ENCODE peak calls at places on chromosomes 12 and 14, in eight cellular contexts. R is hepatocyte, A is mucosa of descending colon, M is spleen, S is neural progenitor cell, P is heart left ventricle, J is lung, X is body of pancreas. Q is an unnamed sample.

GRCh38 chr14:22296722-22297121 is 292.3 kb downstream of the DAD1 start:
- DNase-seq in S (no peak), X (no peak), J (no peak), R (no peak), M (no peak), A (no peak), P (no peak), Q (no peak)

GRCh38 chr14:56515739-56516138 is 63.9 kb upstream of the TMEM260 start:
- DNase-seq in P (no peak), X (no peak), A (no peak), M (no peak), S (no peak), R (no peak), J (no peak), Q (no peak)

GRCh38 chr12:33670284-33670683 is 230.7 kb upstream of the SYT10 start:
- DNase-seq in P (no peak), J (no peak), M (no peak), R (no peak), A (no peak), X (no peak), S (no peak), Q (no peak)

GRCh38 chr14:21184252-21184651 is 28.4 kb upstream of the OR5AU1 start:
- DNase-seq in P (no peak), M (no peak), A (no peak), X (no peak), R (no peak), J (no peak), S (no peak), Q (no peak)

GRCh38 chr14:49692191-49692757 is 646 bp upstream of the KLHDC1 start:
- DNase-seq in M (no peak), S (no peak), P (no peak), J (no peak), R (no peak), X (no peak), A (no peak), Q (no peak)

GRCh38 chr14:71267691-71268090 is 360.4 kb downstream of the PCNX1 start:
- DNase-seq in A (no peak), S (no peak), X (no peak), R (no peak), P (no peak), J (no peak), M (no peak), Q (no peak)

GRCh38 chr14:104863131-104863862 is 1.8 kb upstream of the CEP170B start:
- DNase-seq in P (no peak), S (peak; percentile 1), M (no peak), X (no peak), R (peak; percentile 10), A (no peak), J (no peak), Q (no peak)

GRCh38 chr14:92510972-92511371 is 2.6 kb upstream of the RIN3 start:
- DNase-seq in P (no peak), X (no peak), J (no peak), A (peak; percentile 37), R (no peak), S (peak; percentile 36), M (peak; percentile 43), Q (no peak)

GRCh38 chr12:95633049-95633545 is 81.8 kb upstream of the USP44 start:
- DNase-seq in S (no peak), J (peak; percentile 52), R (peak; percentile 42), P (no peak), X (no peak), A (peak; percentile 71), M (no peak), Q (no peak)

GRCh38 chr12:116882742-116883141 is 1.5 kb upstream of the HRK start:
- DNase-seq in P (no peak), R (no peak), M (peak; percentile 44), J (no peak), A (no peak), X (no peak), S (peak; percentile 49), Q (no peak)

GRCh38 chr12:49089831-49090773 is 4.5 kb downstream of the DHH start:
- DNase-seq in P (peak; percentile 69), M (peak; percentile 87), X (peak; percentile 18), J (no peak), R (peak; percentile 32), A (no peak), S (peak; percentile 74), Q (no peak)

GRCh38 chr14:50225067-50225973 is 6.1 kb downstream of the SOS2 start:
- DNase-seq in M (no peak), X (no peak), P (no peak), S (no peak), R (no peak), J (no peak), A (no peak), Q (peak; percentile 80)

GRCh38 chr12:5433840-5434646 is 2.1 kb downstream of the NTF3 start:
- DNase-seq in R (no peak), P (no peak), S (peak; percentile 23), J (no peak), A (no peak), X (no peak), M (no peak), Q (no peak)

GRCh38 chr14:34699873-34700621 is 14.3 kb downstream of the CFL2 start:
- DNase-seq in A (no peak), X (no peak), S (no peak), P (no peak), J (no peak), M (no peak), R (peak; percentile 58), Q (peak; percentile 56)

GRCh38 chr12:98945864-98946263 is 300.8 kb downstream of the APAF1 start:
- DNase-seq in S (no peak), R (no peak), A (no peak), J (no peak), X (no peak), P (no peak), M (no peak), Q (no peak)

GRCh38 chr12:98954506-98954905 is 309.4 kb downstream of the APAF1 start:
- DNase-seq in J (no peak), R (no peak), P (no peak), X (no peak), M (no peak), S (no peak), A (no peak), Q (no peak)

GRCh38 chr12:98951401-98951800 is 306.3 kb downstream of the APAF1 start:
- DNase-seq in A (no peak), S (no peak), P (no peak), X (no peak), M (no peak), J (no peak), R (no peak), Q (no peak)

DNA sequence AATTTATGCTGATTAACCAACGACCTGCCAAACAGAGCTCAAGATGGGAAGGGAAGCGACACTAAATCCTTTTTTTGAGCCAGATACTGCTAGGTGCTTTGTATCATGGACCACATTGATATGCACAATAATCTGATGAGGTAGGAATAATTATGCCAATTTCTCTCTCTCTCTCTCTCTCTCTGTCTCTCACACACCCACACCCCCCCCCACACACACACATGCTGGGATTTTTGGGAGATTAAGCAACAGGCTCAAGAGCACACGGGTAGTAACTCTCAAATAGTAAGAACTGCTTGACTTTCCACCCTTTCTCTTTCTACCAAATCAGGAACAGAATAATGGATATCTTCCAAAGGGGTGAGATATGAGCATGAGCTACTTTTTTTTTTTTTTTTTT is 303.5 kb downstream of the APAF1 start:
- DNase-seq in M (no peak), J (no peak), R (no peak), A (no peak), P (no peak), X (no peak), S (no peak), Q (no peak)
- H3K4me3 ChIP-seq in M (no peak overlapping the region), J (no peak overlapping the region), R (no peak overlapping the region), A (no peak overlapping the region), P (no peak overlapping the region), X (no peak overlapping the region), S (no peak overlapping the region), Q (no peak overlapping the region)

GRCh38 chr12:123846340-123846739 is 84.2 kb downstream of the DNAH10 start:
- DNase-seq in J (no peak), X (no peak), R (no peak), M (no peak), P (no peak), A (no peak), S (no peak), Q (no peak)

GRCh38 chr12:123840765-123841425 is 78.8 kb downstream of the DNAH10 start:
- DNase-seq in X (no peak), S (no peak), A (no peak), J (no peak), R (no peak), P (no peak), M (no peak), Q (no peak)

GRCh38 chr12:123845881-123846280 is 83.8 kb downstream of the DNAH10 start:
- DNase-seq in M (no peak), J (no peak), X (no peak), A (no peak), P (no peak), R (no peak), S (no peak), Q (no peak)

GRCh38 chr12:123847019-123847418 is 84.9 kb downstream of the DNAH10 start:
- DNase-seq in R (no peak), J (no peak), P (no peak), X (no peak), A (no peak), S (no peak), M (no peak), Q (no peak)

GRCh38 chr12:123843912-123844748 is 82.0 kb downstream of the DNAH10 start:
- DNase-seq in R (no peak), S (no peak), J (no peak), M (no peak), P (no peak), A (no peak), X (no peak), Q (no peak)
- TF ChIP-seq CTCF in R (no peak), S (no peak), J (no peak), M (no peak), P (no peak), A (no peak), X (no peak), Q (no peak)

GRCh38 chr14:68958553-68958952 is 20.5 kb downstream of the ACTN1 start:
- DNase-seq in J (no peak), X (no peak), S (no peak), R (no peak), M (no peak), P (no peak), A (no peak), Q (no peak)
- H3K4me3 ChIP-seq in J (no peak overlapping the region), X (no peak overlapping the region), S (no peak overlapping the region), R (no peak overlapping the region), M (no peak overlapping the region), P (no peak overlapping the region), A (no peak overlapping the region), Q (no peak overlapping the region)

DNA sequence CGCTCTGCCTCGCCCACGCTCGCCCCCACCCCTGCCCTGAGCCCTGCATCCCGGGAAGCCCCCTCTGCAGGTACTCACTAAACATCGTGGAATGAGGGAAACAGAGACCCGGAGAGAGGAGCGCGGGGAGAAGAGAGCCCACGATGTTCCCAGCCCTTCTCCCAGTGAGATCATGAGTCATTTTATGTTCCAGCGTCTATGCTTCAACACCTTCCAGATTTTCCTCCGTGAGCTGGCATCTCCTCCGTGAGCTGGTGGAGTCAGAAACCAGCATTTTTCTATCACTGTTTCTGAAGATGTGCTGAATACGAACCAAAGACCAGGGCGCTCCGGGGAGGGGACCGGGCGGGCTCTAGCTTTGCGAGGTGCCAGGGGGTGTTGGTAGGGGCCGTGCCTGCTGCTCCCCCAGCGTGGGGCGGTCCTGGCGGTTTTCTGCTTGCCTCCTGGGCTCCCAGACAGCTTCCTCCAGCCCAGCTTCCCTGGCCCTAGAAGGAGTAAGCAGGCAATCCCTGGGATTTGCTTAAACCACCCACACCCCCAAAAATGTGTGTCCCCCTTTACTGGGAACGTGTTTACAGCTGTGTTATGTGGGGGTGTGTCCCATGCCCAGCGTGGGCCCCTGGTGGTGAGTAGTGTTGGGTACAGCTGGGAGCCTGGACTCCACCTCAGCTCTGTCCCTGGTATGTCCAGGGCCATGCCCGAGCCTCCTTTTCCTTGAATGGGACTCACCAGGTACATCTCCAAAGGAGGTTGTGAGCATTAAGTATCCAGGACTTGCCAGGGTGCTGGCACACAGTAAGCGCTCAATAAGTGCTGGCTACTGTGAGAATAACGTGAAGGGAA is 74.2 kb downstream of the DIO3 start:
- DNase-seq in A (no peak), M (no peak), X (no peak), J (no peak), R (no peak), S (no peak), P (no peak), Q (no peak)
- TF ChIP-seq CTCF in A (no peak), M (no peak), X (no peak), J (no peak), R (no peak), S (no peak), P (no peak), Q (no peak)

Q was measured in LNCaP clone FGC.